ENCODE peak calls at places on chromosomes 7 and 10, in nine cellular contexts. U, Y, P, O, W, R, X, Q and A are unnamed samples.

GRCh38 chr10:13346280-13346819 is 1.7 kb downstream of the SEPHS1 start:
- DNase-seq in U (peak; percentile 35), Y (no peak), Q (peak; percentile 6), O (peak; percentile 66), P (no peak), R (peak; percentile 71), W (no peak), X (no peak), A (no peak)

GRCh38 chr10:92494522-92494921 is 79.4 kb downstream of the IDE start:
- DNase-seq in P (no peak), Y (no peak), U (no peak), W (no peak), R (no peak), X (no peak), O (no peak), Q (no peak), A (no peak)

GRCh38 chr7:148503900-148504487 is 86.6 kb upstream of the C7orf33 start:
- DNase-seq in X (peak; percentile 28), Q (peak; percentile 58), O (no peak), P (peak; percentile 18), U (peak; percentile 57), Y (no peak), W (no peak), R (peak; percentile 37), A (peak; percentile 24)

GRCh38 chr7:128405345-128406146 is 4.2 kb downstream of the IMPDH1 start:
- DNase-seq in R (peak; percentile 8), U (peak; percentile 43), W (peak; percentile 39), P (no peak), O (no peak), Q (peak; percentile 54), Y (no peak), X (peak; percentile 55), A (no peak)

GRCh38 chr7:951881-952547 is 2.5 kb downstream of the ADAP1 start:
- DNase-seq in Y (no peak), P (no peak), Q (no peak), R (no peak), X (no peak), W (no peak), U (no peak), O (peak; percentile 62), A (no peak)

GRCh38 chr7:47332213-47332612 is 249.7 kb downstream of the TNS3 start:
- DNase-seq in P (no peak), R (no peak), W (no peak), X (no peak), U (no peak), Q (no peak), O (no peak), Y (no peak), A (no peak)

GRCh38 chr10:118163227-118163626 is 116.5 kb upstream of the RAB11FIP2 start:
- DNase-seq in O (no peak), Y (no peak), W (no peak), Q (no peak), R (no peak), X (no peak), P (no peak), U (peak; percentile 33), A (peak; percentile 64)

GRCh38 chr10:33352631-33353030 is 18.2 kb upstream of the NRP1 start:
- DNase-seq in O (no peak), Y (no peak), W (no peak), X (no peak), Q (no peak), P (no peak), R (no peak), U (peak; percentile 73), A (no peak)

GRCh38 chr7:84207025-84207424 is 12.4 kb upstream of the SEMA3A start:
- DNase-seq in P (no peak), R (no peak), U (no peak), W (no peak), O (no peak), Y (no peak), Q (no peak), X (no peak), A (no peak)

GRCh38 chr10:22713853-22714523 is 390 bp downstream of the PIP4K2A start:
- DNase-seq in Q (peak; percentile 8), P (no peak), Y (peak; percentile 30), O (no peak), W (no peak), X (peak; percentile 9), R (peak; percentile 13), U (peak; percentile 5), A (peak; percentile 46)

GRCh38 chr10:100347568-100348195 is 649 bp downstream of the SCD start:
- DNase-seq in X (peak; percentile 16), P (no peak), U (no peak), Y (no peak), O (no peak), Q (no peak), W (no peak), R (no peak), A (no peak)

GRCh38 chr7:90222811-90223725 is 11.5 kb downstream of the STEAP2 start:
- DNase-seq in O (no peak), X (no peak), R (peak; percentile 68), Y (no peak), U (peak; percentile 40), Q (no peak), P (no peak), W (no peak), A (peak; percentile 77)

GRCh38 chr7:55624813-55625212 is 52.5 kb upstream of the VOPP1 start:
- DNase-seq in Y (no peak), P (no peak), W (no peak), Q (no peak), U (no peak), X (no peak), R (no peak), O (no peak), A (no peak)

GRCh38 chr7:106864298-106865081 is 592 bp upstream of the PIK3CG start:
- DNase-seq in R (no peak), W (no peak), U (no peak), P (no peak), X (no peak), Y (no peak), Q (no peak), O (no peak), A (no peak)

GRCh38 chr10:125936331-125936730 is 40.0 kb downstream of the FANK1 start:
- DNase-seq in Y (no peak), W (no peak), P (no peak), U (peak; percentile 28), R (no peak), X (no peak), Q (no peak), O (no peak), A (no peak)

GRCh38 chr10:121158988-121159579 is 307.9 kb downstream of the WDR11 start:
- DNase-seq in R (no peak), X (no peak), O (no peak), W (no peak), Y (no peak), U (peak; percentile 44), P (no peak), Q (no peak), A (peak; percentile 38)

GRCh38 chr10:12510566-12510965 is 161.2 kb downstream of the CAMK1D start:
- DNase-seq in U (peak; percentile 1), P (no peak), O (peak; percentile 41), Q (peak; percentile 55), R (no peak), X (no peak), Y (no peak), W (peak; percentile 67), A (peak; percentile 68)

GRCh38 chr7:29332875-29333482 is 138.4 kb downstream of the CHN2 start:
- DNase-seq in Q (no peak), R (no peak), O (no peak), P (no peak), X (peak; percentile 89), U (no peak), Y (no peak), W (peak; percentile 16), A (no peak)

GRCh38 chr10:31075434-31075833 is 43.8 kb upstream of the ZNF438 start:
- DNase-seq in O (no peak), R (peak; percentile 96), X (no peak), P (no peak), Q (no peak), W (no peak), Y (no peak), U (peak; percentile 81), A (peak; percentile 92)